ENCODE peak calls at places on chromosomes 11 and 22, in nine cellular contexts. I, C, M, Y, T, B, F, O and W are unnamed samples. For H3K9me3, the result is how much of the 10 kb centered on the place peaks cover.

GRCh38 chr22:50306753-50307749 is at the start of gene PLXNB2:
- DNase-seq in B (peak), T (peak), Y (peak), F (peak), I (peak), C (no peak), M (peak), O (peak), W (peak)

GRCh38 chr22:38524434-38524833 is 18.3 kb upstream of the DDX17 start:
- DNase-seq in C (no peak), M (no peak), O (peak), T (no peak), Y (no peak), F (no peak), B (no peak), I (no peak), W (no peak)

GRCh38 chr11:75780888-75781287 is 12.3 kb downstream of the DGAT2 start:
- DNase-seq in B (no peak), T (no peak), C (no peak), I (no peak), F (no peak), O (no peak), M (no peak), Y (no peak), W (no peak)

GRCh38 chr22:32378703-32379272 is 21.1 kb downstream of the RFPL3 start:
- DNase-seq in Y (peak), F (no peak), B (peak), M (peak), T (no peak), C (no peak), I (peak), O (peak), W (no peak)

GRCh38 chr22:37817705-37818311 is 5.4 kb upstream of the GALR3 start:
- DNase-seq in T (peak), I (peak), F (peak), M (peak), B (peak), O (peak), C (peak), Y (peak), W (peak)

GRCh38 chr11:2928605-2929510 is at the start of gene PHLDA2:
- DNase-seq in M (no peak), Y (peak), B (peak), C (peak), T (no peak), F (peak), I (no peak), O (peak), W (peak)

GRCh38 chr11:76148941-76149613 is 57.2 kb downstream of the WNT11 start:
- DNase-seq in F (no peak), O (no peak), I (no peak), Y (no peak), T (no peak), C (no peak), M (no peak), B (no peak), W (peak)

GRCh38 chr11:38315151-38315550 is 1717.1 kb upstream of the RAG2 start:
- DNase-seq in C (no peak), F (no peak), O (no peak), Y (peak), B (no peak), I (no peak), T (no peak), M (no peak), W (no peak)

GRCh38 chr11:69634590-69634989 is 6.4 kb upstream of the CCND1 start:
- DNase-seq in Y (no peak), T (no peak), F (no peak), B (no peak), C (no peak), M (no peak), O (no peak), I (no peak), W (peak)

GRCh38 chr22:20186183-20186870 is 35.5 kb upstream of the CCDC188 start:
- DNase-seq in M (peak), I (no peak), Y (no peak), O (peak), B (peak), T (no peak), C (no peak), F (no peak), W (no peak)

GRCh38 chr22:28075260-28075981 is 156.4 kb upstream of the PITPNB start:
- DNase-seq in T (peak), F (peak), I (peak), M (no peak), Y (peak), B (no peak), C (no peak), O (no peak), W (peak)

GRCh38 chr11:124798991-124799383 is 1.2 kb downstream of the MSANTD2 start:
- DNase-seq in B (no peak), I (no peak), F (no peak), T (no peak), M (peak), C (no peak), Y (peak), O (no peak), W (peak)

GRCh38 chr22:44975444-44976262 is 34.2 kb downstream of the PHF21B start:
- DNase-seq in B (peak), M (peak), T (peak), Y (peak), F (peak), I (peak), C (peak), O (peak), W (peak)

GRCh38 chr11:80798189-80798588 is 1357.4 kb upstream of the TENM4 start:
- DNase-seq in I (no peak), M (no peak), Y (no peak), C (no peak), F (no peak), B (no peak), T (no peak), O (no peak), W (no peak)

GRCh38 chr22:30947163-30947820 is 21.3 kb downstream of the MORC2 start:
- DNase-seq in B (no peak), O (no peak), Y (no peak), C (no peak), T (no peak), I (no peak), F (no peak), M (peak), W (no peak)

GRCh38 chr11:122803716-122804115 is 34.6 kb upstream of the CRTAM start:
- DNase-seq in F (no peak), I (no peak), M (no peak), C (no peak), B (no peak), O (no peak), Y (no peak), T (no peak), W (no peak)

GRCh38 chr11:61880050-61880449 is 11.3 kb downstream of the FADS3 start:
- DNase-seq in T (no peak), F (no peak), O (no peak), I (no peak), M (no peak), C (no peak), B (no peak), Y (no peak), W (no peak)

GRCh38 chr11:50164050-50164449 is 131.4 kb downstream of the OR4C45 start:
- DNase-seq in C (no peak), O (no peak), T (no peak), B (no peak), I (no peak), Y (no peak), M (no peak), F (no peak), W (no peak)
- H3K9me3 ChIP-seq in C (under half), O (half or more), T (under half), B (half or more), I (under half), Y (under half), M (under half), F (under half), W (under half)

GRCh38 chr11:67373916-67374570 is 645 bp upstream of the CLCF1 start:
- DNase-seq in C (no peak), I (peak), F (peak), M (peak), O (peak), B (peak), Y (peak), T (peak), W (peak)

GRCh38 chr11:67372993-67373915 is at the start of gene CLCF1:
- DNase-seq in C (peak), M (peak), F (peak), Y (peak), I (peak), O (peak), B (no peak), T (peak), W (peak)

GRCh38 chr11:67371199-67371548 is 2.2 kb downstream of the CLCF1 start:
- DNase-seq in C (no peak), Y (no peak), O (no peak), I (no peak), F (no peak), B (no peak), M (no peak), T (no peak), W (no peak)

GRCh38 chr11:67371549-67372231 is 1.7 kb downstream of the CLCF1 start:
- DNase-seq in M (peak), O (peak), I (no peak), B (peak), C (no peak), Y (peak), F (no peak), T (no peak), W (peak)

GRCh38 chr11:67372232-67372992 is 986 bp downstream of the CLCF1 start:
- DNase-seq in C (no peak), B (no peak), O (peak), M (peak), Y (no peak), T (peak), F (peak), I (no peak), W (peak)
- H3K9me3 ChIP-seq in C (under half), B (under half), O (under half), M (under half), Y (under half), T (under half), F (under half), I (under half), W (under half)

DNA sequence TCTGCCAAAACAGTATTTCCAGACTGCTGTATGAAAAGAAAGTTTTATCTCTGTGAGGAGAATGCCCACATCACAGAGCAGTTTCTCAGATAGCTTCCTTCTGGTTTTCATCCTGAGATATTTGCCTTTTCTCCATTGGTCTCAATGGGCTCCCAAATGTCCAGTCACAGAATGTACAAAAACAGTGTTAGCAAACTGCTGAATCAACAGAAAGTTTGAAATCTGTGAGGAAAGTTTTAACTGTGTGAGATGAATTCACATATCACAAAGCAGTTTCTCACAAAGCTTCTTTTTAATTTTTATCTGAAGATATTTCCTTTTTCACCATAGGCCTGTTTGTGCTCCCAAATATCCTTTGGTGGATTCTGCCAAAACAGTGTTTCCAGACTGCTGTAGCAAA is 207.2 kb upstream of the TRIM48 start:
- DNase-seq in C (no peak), M (no peak), F (no peak), O (no peak), T (no peak), Y (no peak), B (no peak), I (no peak), W (no peak)
- H3K9me3 ChIP-seq in C (half or more), M (under half), F (under half), O (half or more), T (under half), Y (under half), B (half or more), I (under half), W (half or more)

GRCh38 chr11:70899616-70900015 is 352.8 kb downstream of the SHANK2 start:
- DNase-seq in B (no peak), T (no peak), O (no peak), F (no peak), M (no peak), I (no peak), C (no peak), Y (no peak), W (no peak)
- H3K9me3 ChIP-seq in B (under half), T (under half), O (under half), F (under half), M (under half), I (under half), C (under half), Y (under half), W (under half)

DNA sequence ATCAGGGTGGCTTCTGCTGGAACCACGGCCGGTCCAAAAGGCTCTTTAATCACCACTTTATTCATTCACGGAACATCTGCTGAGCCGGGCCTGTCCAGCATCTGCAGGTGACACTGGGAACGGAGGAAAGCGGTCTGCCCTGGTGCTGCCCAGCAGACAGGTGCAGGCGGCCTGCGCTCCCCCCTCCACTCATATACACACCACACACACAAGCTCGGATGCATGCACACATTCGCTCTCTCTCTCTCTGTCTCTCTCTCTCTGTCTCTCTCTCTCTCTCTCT is 736.9 kb downstream of the BRD1 start:
- DNase-seq in B (no peak), T (no peak), M (no peak), Y (no peak), O (no peak), I (no peak), C (no peak), F (no peak), W (no peak)
- H3K9me3 ChIP-seq in B (under half), T (under half), M (under half), Y (under half), O (under half), I (under half), C (under half), F (under half), W (under half)

DNA sequence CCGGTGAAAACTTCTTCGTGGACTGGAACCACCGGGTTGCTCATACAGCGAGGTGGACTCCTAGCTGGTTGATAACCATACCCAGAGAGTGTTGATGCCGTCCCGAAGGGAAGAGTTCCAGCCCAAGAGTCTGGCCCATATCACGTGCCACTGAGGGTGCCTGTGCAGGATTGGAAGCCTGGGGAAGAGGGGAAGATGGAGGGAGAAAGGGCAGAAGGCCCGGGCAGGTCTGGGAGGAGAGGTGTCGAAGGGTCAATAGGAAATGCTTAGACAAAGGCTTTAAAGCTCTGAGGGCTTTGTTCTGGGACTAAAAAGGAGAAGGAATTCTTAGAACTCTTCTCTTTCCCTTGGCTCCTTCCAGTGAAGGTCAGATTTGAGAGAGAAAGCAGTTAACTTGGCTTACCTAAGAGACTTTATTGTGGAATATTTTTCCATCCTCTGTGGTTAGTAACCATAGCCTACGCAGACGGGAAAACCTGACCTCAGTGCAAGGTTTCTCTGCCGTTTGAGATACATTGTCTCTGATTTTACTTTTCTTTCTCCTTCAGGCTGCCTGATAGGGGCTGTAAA is 70.5 kb downstream of the JAM3 start:
- DNase-seq in I (no peak), B (no peak), T (no peak), O (no peak), F (no peak), C (no peak), M (no peak), Y (no peak), W (no peak)
- H3K9me3 ChIP-seq in I (under half), B (under half), T (under half), O (under half), F (under half), C (under half), M (under half), Y (under half), W (under half)

DNA sequence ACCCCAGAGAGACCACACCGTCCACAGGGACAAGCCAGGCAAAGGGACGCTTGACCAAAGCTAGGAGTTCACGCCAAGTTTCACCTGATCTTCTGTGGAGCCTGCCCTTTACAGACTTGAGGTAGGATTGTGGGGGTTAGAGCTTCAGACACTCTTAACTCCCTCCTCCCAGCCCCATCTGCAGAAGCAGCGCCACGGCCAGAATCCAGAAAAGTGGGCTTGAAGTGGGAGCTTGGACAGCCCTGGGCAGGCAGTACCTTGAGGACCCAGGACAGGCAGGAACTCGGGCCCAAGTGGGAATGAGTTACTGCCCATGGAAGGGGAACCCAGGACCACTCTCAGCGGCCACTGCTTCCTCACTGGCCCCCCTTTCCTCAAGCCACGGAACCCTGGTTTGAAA is 695.9 kb downstream of the TBC1D22A start:
- DNase-seq in Y (no peak), B (no peak), M (no peak), C (no peak), T (no peak), F (no peak), I (no peak), O (no peak), W (no peak)
- H3K9me3 ChIP-seq in Y (under half), B (half or more), M (under half), C (under half), T (under half), F (under half), I (under half), O (half or more), W (under half)

GRCh38 chr11:78583889-78584288 is 9.2 kb upstream of the NARS2 start:
- DNase-seq in Y (no peak), B (no peak), T (no peak), C (no peak), I (no peak), O (no peak), M (no peak), F (no peak), W (no peak)
- H3K9me3 ChIP-seq in Y (under half), B (under half), T (under half), C (under half), I (under half), O (under half), M (under half), F (under half), W (under half)

GRCh38 chr22:49179175-49179574 is 648.5 kb downstream of the BRD1 start:
- DNase-seq in M (no peak), I (no peak), O (no peak), T (no peak), Y (no peak), F (no peak), B (no peak), C (no peak), W (no peak)
- H3K9me3 ChIP-seq in M (under half), I (under half), O (under half), T (under half), Y (under half), F (under half), B (under half), C (under half), W (under half)

DNA sequence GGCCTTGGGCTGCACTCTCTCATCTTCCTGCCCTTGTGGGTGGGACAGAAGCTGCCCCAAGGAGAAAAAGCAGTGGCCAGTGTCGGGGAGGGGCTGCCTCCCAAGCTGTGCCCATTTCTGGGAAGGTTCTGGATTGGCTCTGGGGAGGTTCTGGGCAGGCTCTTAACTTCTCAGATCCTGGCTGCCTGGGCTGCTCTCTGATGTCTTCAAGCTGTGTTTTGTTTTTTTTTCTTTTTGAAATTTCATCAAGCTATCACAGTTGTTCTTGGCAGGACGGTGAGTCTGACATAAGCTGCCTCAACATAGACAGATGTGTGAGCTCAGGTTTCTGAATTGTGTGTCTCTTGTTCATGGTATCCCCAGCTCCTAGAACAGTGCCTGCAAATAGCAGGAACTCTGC is 1032.0 kb downstream of the BRD1 start:
- DNase-seq in O (no peak), B (no peak), Y (peak), C (no peak), I (no peak), T (no peak), F (no peak), M (no peak), W (no peak)
- H3K9me3 ChIP-seq in O (under half), B (under half), Y (under half), C (under half), I (under half), T (under half), F (under half), M (under half), W (under half)